ENCODE peak calls at places on chromosomes 7 and 10, in seven cellular contexts. One of them, this sample, is unnamed.

GRCh38 chr10:99329238-99329890 is at the start of gene CNNM1:
- DNase-seq in lower leg skin: no peak
- DNase-seq in left ventricle myocardium inferior: no peak
- DNase-seq in IMR-90: no peak
- DNase-seq in fibroblast of lung: no peak
- DNase-seq in OCI-LY7: no peak
- DNase-seq in esophagus squamous epithelium: no peak
- DNase-seq in this sample: peak; percentile 72

GRCh38 chr7:6579446-6579845 is 2.2 kb downstream of the ZDHHC4 start:
- DNase-seq in esophagus squamous epithelium: no peak
- DNase-seq in lower leg skin: no peak
- DNase-seq in OCI-LY7: peak; percentile 59
- DNase-seq in fibroblast of lung: peak; percentile 8
- DNase-seq in IMR-90: peak; percentile 42
- DNase-seq in left ventricle myocardium inferior: no peak
- DNase-seq in this sample: no peak

GRCh38 chr10:101789686-101790085 is 6.4 kb upstream of the NPM3 start:
- DNase-seq in lower leg skin: no peak
- DNase-seq in fibroblast of lung: no peak
- DNase-seq in IMR-90: no peak
- DNase-seq in OCI-LY7: no peak
- DNase-seq in left ventricle myocardium inferior: no peak
- DNase-seq in esophagus squamous epithelium: no peak
- DNase-seq in this sample: no peak

GRCh38 chr10:13885238-13885990 is 298.6 kb downstream of the PRPF18 start:
- DNase-seq in left ventricle myocardium inferior: no peak
- DNase-seq in fibroblast of lung: no peak
- DNase-seq in esophagus squamous epithelium: no peak
- DNase-seq in IMR-90: no peak
- DNase-seq in OCI-LY7: no peak
- DNase-seq in lower leg skin: no peak
- DNase-seq in this sample: no peak

GRCh38 chr10:24556746-24557742 is 166.6 kb downstream of the ARHGAP21 start:
- DNase-seq in OCI-LY7: peak; percentile 65
- DNase-seq in fibroblast of lung: peak; percentile 73
- DNase-seq in lower leg skin: no peak
- DNase-seq in esophagus squamous epithelium: no peak
- DNase-seq in left ventricle myocardium inferior: no peak
- DNase-seq in IMR-90: peak; percentile 79
- DNase-seq in this sample: no peak

GRCh38 chr7:24152907-24153513 is 131.0 kb upstream of the NPY start:
- DNase-seq in OCI-LY7: no peak
- DNase-seq in left ventricle myocardium inferior: no peak
- DNase-seq in esophagus squamous epithelium: no peak
- DNase-seq in IMR-90: no peak
- DNase-seq in lower leg skin: no peak
- DNase-seq in fibroblast of lung: no peak
- DNase-seq in this sample: no peak

GRCh38 chr10:1274098-1274745 is 218.0 kb downstream of the WDR37 start:
- DNase-seq in esophagus squamous epithelium: no peak
- DNase-seq in OCI-LY7: no peak
- DNase-seq in lower leg skin: peak; percentile 7
- DNase-seq in IMR-90: no peak
- DNase-seq in left ventricle myocardium inferior: no peak
- DNase-seq in fibroblast of lung: no peak
- DNase-seq in this sample: no peak

GRCh38 chr10:80168679-80169380 is 36.3 kb downstream of the PLAC9 start:
- DNase-seq in fibroblast of lung: no peak
- DNase-seq in IMR-90: peak; percentile 47
- DNase-seq in lower leg skin: no peak
- DNase-seq in left ventricle myocardium inferior: no peak
- DNase-seq in OCI-LY7: peak; percentile 34
- DNase-seq in esophagus squamous epithelium: no peak
- DNase-seq in this sample: no peak

GRCh38 chr7:71132521-71133231 is 732 bp downstream of the GALNT17 start:
- DNase-seq in fibroblast of lung: peak; percentile 26
- DNase-seq in lower leg skin: no peak
- DNase-seq in esophagus squamous epithelium: no peak
- DNase-seq in left ventricle myocardium inferior: peak; percentile 18
- DNase-seq in IMR-90: no peak
- DNase-seq in OCI-LY7: no peak
- DNase-seq in this sample: no peak

GRCh38 chr10:62638062-62638477 is 166.4 kb upstream of the ADO start:
- DNase-seq in left ventricle myocardium inferior: no peak
- DNase-seq in fibroblast of lung: peak; percentile 57
- DNase-seq in OCI-LY7: peak; percentile 63
- DNase-seq in lower leg skin: no peak
- DNase-seq in esophagus squamous epithelium: no peak
- DNase-seq in IMR-90: peak; percentile 19
- DNase-seq in this sample: no peak

GRCh38 chr7:74134117-74134539 is 40.0 kb upstream of the EIF4H start:
- DNase-seq in lower leg skin: no peak
- DNase-seq in esophagus squamous epithelium: no peak
- DNase-seq in fibroblast of lung: peak; percentile 54
- DNase-seq in IMR-90: no peak
- DNase-seq in OCI-LY7: no peak
- DNase-seq in left ventricle myocardium inferior: no peak
- DNase-seq in this sample: no peak

GRCh38 chr7:111089822-111090426 is 1.0 kb upstream of the LRRN3 start:
- DNase-seq in OCI-LY7: peak; percentile 44
- DNase-seq in left ventricle myocardium inferior: no peak
- DNase-seq in esophagus squamous epithelium: no peak
- DNase-seq in IMR-90: peak; percentile 64
- DNase-seq in lower leg skin: no peak
- DNase-seq in fibroblast of lung: peak; percentile 44
- DNase-seq in this sample: no peak

GRCh38 chr10:120282421-120282820 is 174.6 kb upstream of the PLPP4 start:
- DNase-seq in left ventricle myocardium inferior: no peak
- DNase-seq in IMR-90: no peak
- DNase-seq in esophagus squamous epithelium: no peak
- DNase-seq in fibroblast of lung: no peak
- DNase-seq in OCI-LY7: no peak
- DNase-seq in lower leg skin: no peak
- DNase-seq in this sample: no peak

GRCh38 chr7:101718747-101719260 is 89.7 kb upstream of the MYL10 start:
- DNase-seq in IMR-90: no peak
- DNase-seq in left ventricle myocardium inferior: no peak
- DNase-seq in fibroblast of lung: no peak
- DNase-seq in esophagus squamous epithelium: no peak
- DNase-seq in lower leg skin: no peak
- DNase-seq in OCI-LY7: no peak
- DNase-seq in this sample: no peak

GRCh38 chr7:101717986-101718746 is 89.1 kb upstream of the MYL10 start:
- DNase-seq in left ventricle myocardium inferior: peak; percentile 20
- DNase-seq in OCI-LY7: no peak
- DNase-seq in lower leg skin: no peak
- DNase-seq in esophagus squamous epithelium: no peak
- DNase-seq in fibroblast of lung: peak; percentile 87
- DNase-seq in IMR-90: peak; percentile 86
- DNase-seq in this sample: no peak

GRCh38 chr7:101712652-101713051 is 83.6 kb upstream of the MYL10 start:
- DNase-seq in esophagus squamous epithelium: no peak
- DNase-seq in fibroblast of lung: no peak
- DNase-seq in IMR-90: no peak
- DNase-seq in OCI-LY7: no peak
- DNase-seq in left ventricle myocardium inferior: no peak
- DNase-seq in lower leg skin: no peak
- DNase-seq in this sample: no peak

GRCh38 chr7:101708223-101708622 is 79.1 kb upstream of the MYL10 start:
- DNase-seq in esophagus squamous epithelium: no peak
- DNase-seq in fibroblast of lung: no peak
- DNase-seq in lower leg skin: no peak
- DNase-seq in IMR-90: no peak
- DNase-seq in OCI-LY7: no peak
- DNase-seq in left ventricle myocardium inferior: no peak
- DNase-seq in this sample: no peak

GRCh38 chr7:101714097-101714496 is 85.0 kb upstream of the MYL10 start:
- DNase-seq in IMR-90: no peak
- DNase-seq in fibroblast of lung: no peak
- DNase-seq in OCI-LY7: no peak
- DNase-seq in lower leg skin: no peak
- DNase-seq in left ventricle myocardium inferior: no peak
- DNase-seq in esophagus squamous epithelium: no peak
- DNase-seq in this sample: no peak
- TF ChIP-seq CTCF in IMR-90: no peak
- TF ChIP-seq CTCF in fibroblast of lung: no peak
- TF ChIP-seq CTCF in OCI-LY7: no peak
- TF ChIP-seq CTCF in lower leg skin: no peak
- TF ChIP-seq CTCF in left ventricle myocardium inferior: no peak
- TF ChIP-seq CTCF in esophagus squamous epithelium: no peak
- TF ChIP-seq CTCF in this sample: no peak

DNA sequence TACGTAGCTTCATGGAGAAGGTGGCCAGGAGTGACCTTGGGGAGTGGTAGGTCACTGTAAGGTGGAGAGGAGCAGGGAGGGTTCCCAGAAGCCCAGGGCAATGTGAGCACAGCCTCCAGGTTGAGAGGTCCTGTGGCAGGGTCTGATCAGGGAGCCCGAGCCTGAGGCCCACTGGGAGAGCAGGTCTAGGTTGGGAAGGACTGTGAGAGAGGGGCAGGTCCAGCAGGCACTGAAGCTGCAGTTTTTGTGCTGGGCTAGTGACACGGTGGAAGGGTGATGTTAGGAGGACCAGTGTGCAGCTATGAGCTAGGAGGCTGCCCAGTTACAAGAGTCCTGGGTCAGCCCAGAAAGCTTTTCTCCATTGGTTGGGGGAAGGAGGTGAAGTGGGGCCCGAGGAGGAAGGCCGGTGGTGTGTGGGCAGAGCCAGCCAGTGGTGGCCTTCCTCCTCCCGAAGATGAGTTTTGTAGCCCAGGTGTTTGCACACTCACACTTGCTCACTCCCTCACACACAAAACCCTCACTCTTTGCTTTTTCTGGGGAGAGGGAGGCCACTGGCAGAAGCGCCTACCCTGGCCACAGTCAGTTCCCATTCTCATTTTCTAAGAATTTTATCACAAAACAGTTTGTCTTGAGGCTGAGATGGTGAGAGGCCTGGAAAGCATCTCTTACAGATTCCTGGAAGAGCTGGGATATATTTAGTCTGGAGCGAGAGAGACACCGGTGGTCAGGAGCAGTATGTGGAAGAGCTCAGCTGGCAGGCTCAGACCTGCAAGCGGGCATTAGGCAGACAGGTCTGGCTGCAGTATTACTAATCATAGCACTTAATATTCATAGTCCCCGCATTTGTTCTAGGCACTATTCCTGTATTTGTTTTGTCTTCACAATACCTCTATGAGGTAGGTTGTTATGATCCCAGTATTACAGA is 57.1 kb downstream of the ZNF467 start:
- DNase-seq in OCI-LY7: no peak
- DNase-seq in left ventricle myocardium inferior: no peak
- DNase-seq in IMR-90: peak; percentile 23
- DNase-seq in lower leg skin: no peak
- DNase-seq in fibroblast of lung: peak; percentile 22
- DNase-seq in esophagus squamous epithelium: no peak
- DNase-seq in this sample: no peak
- TF ChIP-seq CTCF in OCI-LY7: no peak
- TF ChIP-seq CTCF in left ventricle myocardium inferior: no peak
- TF ChIP-seq CTCF in IMR-90: peak; percentile 25
- TF ChIP-seq CTCF in lower leg skin: no peak
- TF ChIP-seq CTCF in fibroblast of lung: no peak
- TF ChIP-seq CTCF in esophagus squamous epithelium: no peak
- TF ChIP-seq CTCF in this sample: no peak

GRCh38 chr7:4150731-4151130 is 531.4 kb upstream of the FOXK1 start:
- DNase-seq in esophagus squamous epithelium: no peak
- DNase-seq in fibroblast of lung: no peak
- DNase-seq in left ventricle myocardium inferior: no peak
- DNase-seq in IMR-90: no peak
- DNase-seq in lower leg skin: no peak
- DNase-seq in OCI-LY7: no peak
- DNase-seq in this sample: no peak

GRCh38 chr7:4145576-4145975 is 536.5 kb upstream of the FOXK1 start:
- DNase-seq in lower leg skin: no peak
- DNase-seq in fibroblast of lung: no peak
- DNase-seq in esophagus squamous epithelium: no peak
- DNase-seq in IMR-90: no peak
- DNase-seq in left ventricle myocardium inferior: no peak
- DNase-seq in OCI-LY7: no peak
- DNase-seq in this sample: no peak

GRCh38 chr7:4149236-4149635 is 532.9 kb upstream of the FOXK1 start:
- DNase-seq in IMR-90: no peak
- DNase-seq in fibroblast of lung: no peak
- DNase-seq in esophagus squamous epithelium: no peak
- DNase-seq in lower leg skin: no peak
- DNase-seq in OCI-LY7: no peak
- DNase-seq in left ventricle myocardium inferior: no peak
- DNase-seq in this sample: no peak

GRCh38 chr7:4149645-4150044 is 532.5 kb upstream of the FOXK1 start:
- DNase-seq in OCI-LY7: no peak
- DNase-seq in esophagus squamous epithelium: no peak
- DNase-seq in IMR-90: no peak
- DNase-seq in fibroblast of lung: no peak
- DNase-seq in lower leg skin: no peak
- DNase-seq in left ventricle myocardium inferior: no peak
- DNase-seq in this sample: no peak

DNA sequence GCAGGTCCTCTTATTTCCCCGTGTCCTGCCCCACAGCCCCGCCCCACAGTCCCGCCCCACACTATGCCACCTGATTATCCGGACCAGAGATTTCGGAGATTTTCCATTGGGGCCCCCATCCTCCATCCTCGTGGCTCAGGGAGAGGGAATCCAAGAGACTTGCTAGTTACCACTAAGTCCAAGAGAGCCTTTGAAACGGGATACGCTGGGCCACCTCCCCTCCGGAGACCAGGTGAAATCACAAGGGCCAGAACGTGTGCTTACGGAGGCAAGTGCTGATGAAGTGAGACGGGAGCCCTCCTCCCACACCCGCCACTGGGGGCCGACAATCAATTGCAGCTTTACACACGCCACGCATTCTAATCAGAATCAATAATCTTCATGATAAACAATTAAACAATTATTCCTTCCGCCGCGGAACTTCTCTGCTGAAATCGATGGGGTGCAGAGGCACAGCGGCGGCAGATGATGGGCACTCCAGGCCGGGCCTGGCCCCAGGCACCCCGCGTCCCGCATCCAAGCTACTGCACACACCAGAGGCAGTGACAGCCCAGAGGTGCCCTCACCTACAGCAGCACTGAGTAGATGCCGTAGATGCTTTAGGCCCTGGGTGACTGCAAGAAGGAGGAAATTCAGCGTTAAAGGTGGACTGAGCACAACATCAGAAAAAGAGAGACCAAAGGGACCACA is 534.0 kb upstream of the FOXK1 start:
- DNase-seq in lower leg skin: no peak
- DNase-seq in fibroblast of lung: no peak
- DNase-seq in IMR-90: no peak
- DNase-seq in esophagus squamous epithelium: no peak
- DNase-seq in OCI-LY7: no peak
- DNase-seq in left ventricle myocardium inferior: no peak
- DNase-seq in this sample: no peak
- TF ChIP-seq CTCF in lower leg skin: no peak
- TF ChIP-seq CTCF in fibroblast of lung: no peak
- TF ChIP-seq CTCF in IMR-90: no peak
- TF ChIP-seq CTCF in esophagus squamous epithelium: no peak
- TF ChIP-seq CTCF in OCI-LY7: no peak
- TF ChIP-seq CTCF in left ventricle myocardium inferior: no peak
- TF ChIP-seq CTCF in this sample: no peak

DNA sequence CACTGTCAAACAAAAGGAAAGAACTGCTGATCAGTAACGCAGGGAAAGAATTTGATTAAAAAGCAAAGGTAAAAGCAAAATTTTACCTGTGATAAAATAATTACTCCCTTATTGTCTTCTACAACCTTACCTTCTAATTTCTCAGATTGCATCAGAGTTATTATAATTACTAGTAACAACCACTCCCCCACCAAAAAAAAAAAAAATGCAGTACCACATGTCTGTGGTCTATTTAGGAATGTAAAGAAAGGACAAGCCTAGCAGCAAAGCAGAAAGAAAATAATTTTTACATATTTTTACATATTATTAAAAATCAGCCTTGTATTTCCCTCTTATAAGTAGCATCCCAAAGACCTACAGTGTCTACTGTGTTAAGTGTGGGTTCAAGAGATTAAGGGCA is 430.4 kb downstream of the TFEC start:
- DNase-seq in lower leg skin: no peak
- DNase-seq in esophagus squamous epithelium: no peak
- DNase-seq in IMR-90: peak; percentile 28
- DNase-seq in left ventricle myocardium inferior: no peak
- DNase-seq in OCI-LY7: no peak
- DNase-seq in fibroblast of lung: peak; percentile 10
- DNase-seq in this sample: no peak
- TF ChIP-seq CTCF in lower leg skin: no peak
- TF ChIP-seq CTCF in esophagus squamous epithelium: no peak
- TF ChIP-seq CTCF in IMR-90: no peak
- TF ChIP-seq CTCF in left ventricle myocardium inferior: no peak
- TF ChIP-seq CTCF in OCI-LY7: no peak
- TF ChIP-seq CTCF in fibroblast of lung: no peak
- TF ChIP-seq CTCF in this sample: no peak